ENCODE peak calls at places on chromosome 12, in nine cellular contexts. I, Q, S, N, L, H, Z, W and G are unnamed samples.
A peak's percentile ranks its signal among the peaks of the same experiment; 100 is the strongest.

GRCh38 chr12:105382771-105383632 is 52.5 kb downstream of the C12orf75 start:
- DNase-seq in L (no peak), S (no peak), Z (no peak), N (no peak), H (peak; percentile 73), W (peak; percentile 41), I (peak; percentile 17), Q (no peak), G (no peak)

GRCh38 chr12:48677782-48678181 is 4.3 kb downstream of the KANSL2 start:
- DNase-seq in I (no peak), Z (no peak), S (no peak), N (no peak), L (no peak), W (no peak), Q (no peak), H (peak; percentile 41), G (no peak)

GRCh38 chr12:123242083-123242904 is 9.1 kb downstream of the MTRFR start:
- DNase-seq in S (no peak), W (no peak), Q (no peak), Z (no peak), N (no peak), L (no peak), H (peak; percentile 10), I (no peak), G (no peak)

GRCh38 chr12:64876388-64877071 is 52.1 kb downstream of the TBC1D30 start:
- DNase-seq in S (no peak), H (no peak), L (no peak), Q (no peak), N (no peak), W (no peak), Z (no peak), I (no peak), G (no peak)

GRCh38 chr12:125149160-125150108 is 84.2 kb downstream of the AACS start:
- DNase-seq in Z (peak; percentile 22), L (no peak), H (no peak), W (no peak), Q (no peak), N (no peak), S (no peak), I (peak; percentile 86), G (no peak)

GRCh38 chr12:132710062-132710421 is 600 bp upstream of the PGAM5 start:
- DNase-seq in N (no peak), W (no peak), S (no peak), H (no peak), Z (peak; percentile 46), Q (no peak), I (no peak), L (no peak), G (peak; percentile 87)

GRCh38 chr12:54974281-54974680 is 10.3 kb downstream of the TESPA1 start:
- DNase-seq in Z (no peak), L (no peak), H (no peak), I (no peak), N (no peak), S (no peak), W (no peak), Q (no peak), G (peak; percentile 70)

GRCh38 chr12:57161491-57161890 is 14.1 kb upstream of the LRP1-AS start:
- DNase-seq in L (no peak), H (peak; percentile 67), W (no peak), I (no peak), N (no peak), Z (no peak), Q (no peak), S (no peak), G (no peak)

GRCh38 chr12:127496255-127496654 is 770.7 kb upstream of the TMEM132C start:
- DNase-seq in I (no peak), S (no peak), Q (no peak), N (no peak), H (no peak), L (no peak), Z (no peak), W (no peak), G (no peak)

GRCh38 chr12:107418976-107419375 is 266.6 kb upstream of the PWP1 start:
- DNase-seq in L (no peak), S (no peak), I (no peak), Z (no peak), W (no peak), H (no peak), N (no peak), Q (no peak), G (no peak)

GRCh38 chr12:1995205-1995896 is 8.9 kb downstream of the DCP1B start:
- DNase-seq in N (no peak), H (no peak), S (no peak), I (peak; percentile 30), L (no peak), Q (no peak), W (no peak), Z (no peak), G (no peak)

GRCh38 chr12:68636268-68636667 is 25.6 kb downstream of the RAP1B start:
- DNase-seq in W (no peak), L (no peak), Q (no peak), I (no peak), Z (no peak), N (no peak), H (peak; percentile 80), S (no peak), G (no peak)

GRCh38 chr12:38664661-38665269 is 240.6 kb downstream of the CPNE8 start:
- DNase-seq in H (no peak), S (no peak), I (peak; percentile 15), Q (no peak), Z (peak; percentile 18), W (peak; percentile 15), N (no peak), L (no peak), G (no peak)

GRCh38 chr12:113030875-113031525 is 25.5 kb upstream of the DTX1 start:
- DNase-seq in S (no peak), N (no peak), Q (no peak), Z (peak; percentile 67), L (no peak), W (peak; percentile 82), I (no peak), H (peak; percentile 52), G (no peak)

GRCh38 chr12:25585021-25585523 is 32.0 kb upstream of the LMNTD1 start:
- DNase-seq in S (peak; percentile 80), Z (peak; percentile 70), N (no peak), H (peak; percentile 17), W (no peak), L (peak; percentile 20), I (no peak), Q (peak; percentile 31), G (no peak)

GRCh38 chr12:12024958-12025682 is 45.6 kb upstream of the BCL2L14 start:
- DNase-seq in L (no peak), I (peak; percentile 93), Z (no peak), Q (no peak), W (no peak), N (no peak), H (no peak), S (no peak), G (no peak)

GRCh38 chr12:123038486-123038885 is 58.0 kb downstream of the ARL6IP4 start:
- DNase-seq in S (no peak), N (no peak), Q (no peak), I (no peak), W (no peak), H (no peak), L (no peak), Z (no peak), G (peak; percentile 41)

GRCh38 chr12:110256780-110257431 is 24.1 kb upstream of the ATP2A2 start:
- DNase-seq in H (no peak), L (no peak), I (no peak), Q (peak; percentile 28), S (peak; percentile 74), W (no peak), N (peak; percentile 77), Z (peak; percentile 67), G (no peak)

DNA sequence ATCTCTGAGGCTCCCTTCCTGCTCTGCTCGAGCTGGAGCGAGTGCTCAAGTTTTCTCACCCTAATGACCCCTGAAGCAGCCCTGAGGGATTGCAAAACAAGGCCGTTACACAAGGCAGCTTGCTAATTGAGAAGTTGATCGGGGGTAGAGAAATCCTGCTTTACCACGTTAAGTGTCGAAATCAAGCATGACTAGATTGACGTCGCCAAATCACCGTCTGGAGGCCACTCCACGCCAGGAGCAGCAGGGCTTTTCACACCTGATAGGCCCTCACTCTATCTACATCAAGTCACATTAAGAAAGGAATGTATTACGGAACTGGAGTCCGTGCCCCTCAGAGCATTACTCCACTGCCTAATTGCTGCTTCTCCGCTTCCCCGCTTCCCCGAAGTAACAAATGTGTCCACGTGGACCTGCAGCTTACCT is 32.3 kb downstream of the LMO3 start:
- DNase-seq in Q (peak; percentile 29), I (no peak), L (peak; percentile 16), S (peak; percentile 76), W (no peak), Z (no peak), N (no peak), H (peak; percentile 32), G (no peak)
- TF ChIP-seq POLR2A in Q (no peak), I (no peak), L (no peak), S (no peak), W (no peak), Z (no peak), N (no peak), H (no peak), G (no peak)

DNA sequence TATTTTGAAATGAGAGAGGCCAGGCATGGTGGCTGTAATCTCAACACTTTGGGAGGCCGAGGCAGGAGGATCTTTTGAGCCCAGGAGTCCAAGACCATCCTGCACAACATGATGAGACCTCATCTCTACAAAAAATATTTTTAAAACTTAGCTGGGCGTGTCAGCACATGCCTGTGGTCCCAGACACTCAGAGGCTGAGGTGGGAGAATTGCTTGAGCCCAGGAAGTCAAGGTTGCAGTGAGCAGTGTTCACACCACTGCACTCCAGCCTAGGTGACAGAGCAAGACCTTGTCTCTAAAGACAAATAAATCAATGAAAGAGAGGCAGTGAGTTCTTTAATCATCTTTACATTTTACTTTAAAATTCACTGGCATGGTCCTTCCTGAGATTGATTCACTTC is 124.5 kb downstream of the DUSP6 start:
- DNase-seq in L (no peak), I (no peak), H (no peak), W (no peak), N (no peak), Z (no peak), S (no peak), Q (no peak), G (no peak)
- H3K4me3 ChIP-seq in L (no peak overlapping the region), I (no peak overlapping the region), H (no peak overlapping the region), W (no peak overlapping the region), N (no peak overlapping the region), Z (no peak overlapping the region), S (no peak overlapping the region), Q (no peak overlapping the region), G (no peak overlapping the region)

DNA sequence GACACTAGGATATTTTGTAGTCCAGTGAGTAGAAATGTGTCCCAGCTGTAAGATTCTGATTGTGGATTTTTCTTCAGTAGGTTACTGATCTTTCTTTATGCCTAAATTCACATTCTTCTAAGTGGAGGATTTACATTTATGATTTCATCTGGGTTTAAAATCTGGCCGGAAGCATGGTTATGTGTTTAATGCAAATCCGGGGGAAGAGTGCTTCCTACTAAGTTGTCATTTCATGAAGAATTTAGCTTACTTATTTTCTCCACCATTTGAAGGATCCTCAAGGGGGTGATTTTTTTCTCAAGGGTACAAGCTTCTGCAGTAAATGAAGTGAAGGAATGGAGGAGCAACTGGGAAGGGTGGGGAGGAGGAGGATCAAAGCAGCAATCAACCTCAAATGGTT is 96.8 kb downstream of the TMTC2 start:
- DNase-seq in S (no peak), W (no peak), N (no peak), Q (no peak), L (no peak), I (no peak), H (no peak), Z (no peak), G (no peak)
- H3K4me1 ChIP-seq in S (peaks cover 21% of the 10 kb centered on the region), W (no peaks in the 10 kb centered on the region), N (no peaks in the 10 kb centered on the region), Q (no peaks in the 10 kb centered on the region), L (no peaks in the 10 kb centered on the region), I (no peaks in the 10 kb centered on the region), H (no peaks in the 10 kb centered on the region), Z (no peaks in the 10 kb centered on the region), G (peaks cover 4% of the 10 kb centered on the region)

GRCh38 chr12:92121826-92122225 is 23.8 kb downstream of the BTG1 start:
- DNase-seq in L (no peak), W (no peak), Q (no peak), Z (no peak), H (no peak), N (no peak), I (no peak), S (no peak), G (no peak)
- TF ChIP-seq POLR2A in L (no peak), W (no peak), Q (no peak), Z (no peak), H (no peak), N (no peak), I (no peak), S (no peak), G (no peak)